ENCODE peak calls at places on chromosomes 2 and 18, in four cellular contexts. R is K562, H is IMR-90, O is endothelial cell of umbilical vein. I is an unnamed sample.

GRCh38 chr2:10457846-10458563 is 9.9 kb upstream of the ODC1 start:
- DNase-seq in R (no peak), H (peak; percentile 73), O (no peak), I (no peak)

GRCh38 chr2:26033270-26033768 is 565 bp upstream of the RAB10 start:
- DNase-seq in R (no peak), H (peak; percentile 71), O (peak; percentile 77), I (peak; percentile 69)

GRCh38 chr2:133158024-133158423 is 410.2 kb downstream of the NCKAP5 start:
- DNase-seq in R (no peak), H (no peak), O (no peak), I (no peak)

GRCh38 chr2:151162185-151162584 is 99.5 kb downstream of the RBM43 start:
- DNase-seq in R (no peak), H (peak; percentile 70), O (peak; percentile 28), I (no peak)

GRCh38 chr2:134391751-134392160 is 137.9 kb downstream of the MGAT5 start:
- DNase-seq in R (no peak), H (peak; percentile 36), O (no peak), I (peak; percentile 83)

GRCh38 chr2:18701981-18702380 is 112.6 kb upstream of the NT5C1B start:
- DNase-seq in R (no peak), H (peak; percentile 83), O (no peak), I (no peak)

GRCh38 chr2:232418466-232419244 is 12.0 kb downstream of the ALPG start:
- DNase-seq in R (peak; percentile 60), H (no peak), O (no peak), I (no peak)

GRCh38 chr2:199458806-199459285 is 1.1 kb upstream of the SATB2 start:
- DNase-seq in R (no peak), H (peak; percentile 35), O (peak; percentile 56), I (no peak)

GRCh38 chr2:105888625-105889024 is 143.9 kb downstream of the NCK2 start:
- DNase-seq in R (no peak), H (no peak), O (no peak), I (no peak)

GRCh38 chr2:71925268-71926097 is 222.2 kb downstream of the CYP26B1 start:
- DNase-seq in R (no peak), H (no peak), O (no peak), I (no peak)

GRCh38 chr18:27363918-27364317 is 178.8 kb upstream of the CHST9 start:
- DNase-seq in R (no peak), H (no peak), O (no peak), I (no peak)

GRCh38 chr18:78934551-78935225 is 44.9 kb upstream of the SALL3 start:
- DNase-seq in R (no peak), H (no peak), O (no peak), I (no peak)

GRCh38 chr2:224410946-224411561 is 9.1 kb upstream of the FAM124B start:
- DNase-seq in R (no peak), H (peak; percentile 19), O (no peak), I (no peak)

GRCh38 chr2:17300141-17300540 is 218.1 kb downstream of the RAD51AP2 start:
- DNase-seq in R (no peak), H (peak; percentile 80), O (no peak), I (peak; percentile 77)

GRCh38 chr2:8115966-8116365 is 565.9 kb upstream of the ID2 start:
- DNase-seq in R (no peak), H (peak; percentile 19), O (no peak), I (no peak)

GRCh38 chr18:78601349-78601748 is 378.3 kb upstream of the SALL3 start:
- DNase-seq in R (no peak), H (no peak), O (no peak), I (no peak)

GRCh38 chr2:185583058-185583816 is 155.4 kb upstream of the FSIP2 start:
- DNase-seq in R (no peak), H (peak; percentile 3), O (no peak), I (peak; percentile 67)

GRCh38 chr2:159409116-159409800 is 122.8 kb upstream of the WDSUB1 start:
- DNase-seq in R (no peak), H (no peak), O (no peak), I (no peak)

GRCh38 chr2:135985826-135986393 is 484 bp upstream of the DARS1 start:
- DNase-seq in R (no peak), H (no peak), O (no peak), I (no peak)

GRCh38 chr2:60353406-60353800 is 200.1 kb downstream of the BCL11A start:
- DNase-seq in R (no peak), H (no peak), O (no peak), I (no peak)

GRCh38 chr2:152825834-152826233 is 107.4 kb downstream of the ARL6IP6 start:
- DNase-seq in R (no peak), H (peak; percentile 24), O (no peak), I (no peak)

GRCh38 chr18:24488824-24489493 is 28.5 kb downstream of the HRH4 start:
- DNase-seq in R (peak; percentile 61), H (peak; percentile 41), O (peak; percentile 54), I (no peak)

GRCh38 chr18:70292628-70293027 is 3.8 kb downstream of the SOCS6 start:
- DNase-seq in R (no peak), H (no peak), O (no peak), I (no peak)

GRCh38 chr18:70291295-70291574 is 2.4 kb downstream of the SOCS6 start:
- DNase-seq in R (no peak), H (no peak), O (no peak), I (no peak)

GRCh38 chr18:70289351-70290330 is 796 bp downstream of the SOCS6 start:
- DNase-seq in R (peak; percentile 49), H (peak; percentile 31), O (peak; percentile 51), I (no peak)

GRCh38 chr18:70288851-70289328 is at the start of gene SOCS6:
- DNase-seq in R (peak; percentile 55), H (peak; percentile 66), O (peak; percentile 60), I (no peak)

GRCh38 chr18:70290482-70291294 is 1.8 kb downstream of the SOCS6 start:
- DNase-seq in R (no peak), H (no peak), O (no peak), I (no peak)
- H3K4me3 ChIP-seq in R (peak overlapping the region; percentile 58), H (peak overlapping the region; percentile 53), O (peak overlapping the region; percentile 79), I (peak overlapping the region; percentile 73)

GRCh38 chr2:85728342-85728741 is 25.4 kb upstream of the ATOH8 start:
- DNase-seq in R (no peak), H (no peak), O (no peak), I (no peak)

GRCh38 chr2:85727798-85728197 is 26.0 kb upstream of the ATOH8 start:
- DNase-seq in R (no peak), H (no peak), O (no peak), I (no peak)

GRCh38 chr2:85730686-85731085 is 23.1 kb upstream of the ATOH8 start:
- DNase-seq in R (no peak), H (no peak), O (no peak), I (no peak)

GRCh38 chr2:85729825-85730510 is 23.8 kb upstream of the ATOH8 start:
- DNase-seq in R (no peak), H (no peak), O (no peak), I (no peak)

DNA sequence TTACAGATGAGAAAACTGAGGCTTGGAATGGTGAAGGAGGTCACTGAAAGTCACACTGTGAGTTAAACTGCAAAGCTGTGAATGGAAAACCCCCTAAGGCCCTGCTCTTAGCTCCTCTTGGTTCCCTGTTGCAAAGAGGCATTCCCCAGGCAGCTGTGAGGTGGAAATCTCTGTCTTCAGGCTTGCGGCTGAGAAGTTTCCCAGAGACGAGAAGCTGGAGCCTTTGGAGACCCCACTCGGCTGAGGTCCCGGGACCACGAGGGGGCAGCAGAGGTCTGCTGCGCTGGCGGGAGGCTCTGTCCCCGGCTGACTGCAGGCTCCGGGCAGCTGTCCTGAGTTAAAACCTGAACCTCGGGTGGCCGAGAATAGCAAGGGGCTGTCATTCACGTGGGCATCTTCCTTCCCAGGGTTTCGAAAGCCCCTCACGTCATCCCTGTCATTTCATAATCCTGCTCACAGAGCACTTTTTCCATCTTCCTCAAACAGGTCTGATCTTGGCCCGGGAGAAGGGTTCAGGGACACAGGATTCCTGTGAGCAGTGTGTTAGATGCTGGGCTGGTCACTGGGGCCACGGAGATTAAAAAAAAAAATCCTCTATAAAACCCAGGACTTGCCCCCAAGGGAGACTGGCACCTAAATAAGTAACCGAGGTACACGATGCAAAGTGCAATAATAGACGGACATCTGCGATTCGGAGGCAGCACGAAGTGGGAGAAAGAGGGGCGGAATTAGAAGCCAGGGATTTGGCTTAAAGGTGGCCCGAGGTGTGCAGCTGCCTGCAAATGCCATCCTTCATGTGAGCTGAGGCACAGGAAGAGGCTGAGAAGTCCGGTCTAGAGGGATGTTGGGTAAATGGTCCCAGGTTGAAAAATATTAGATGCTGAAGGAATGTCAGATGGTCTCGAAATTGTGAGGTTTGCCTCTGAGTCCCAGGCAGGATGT is 24.6 kb upstream of the ATOH8 start:
- DNase-seq in R (peak; percentile 86), H (peak; percentile 72), O (peak; percentile 76), I (no peak)
- H3K4me2 ChIP-seq in R (no peak overlapping the region), H (no peak overlapping the region), O (no peak overlapping the region), I (no peak overlapping the region)

GRCh38 chr2:75431276-75431675 is 129.5 kb downstream of the EVA1A start:
- DNase-seq in R (no peak), H (no peak), O (no peak), I (no peak)

GRCh38 chr2:75424936-75425619 is 135.7 kb downstream of the EVA1A start:
- DNase-seq in R (no peak), H (peak; percentile 18), O (no peak), I (no peak)

GRCh38 chr2:75428627-75429026 is 132.1 kb downstream of the EVA1A start:
- DNase-seq in R (no peak), H (no peak), O (no peak), I (no peak)

GRCh38 chr2:75429036-75429435 is 131.7 kb downstream of the EVA1A start:
- DNase-seq in R (no peak), H (no peak), O (no peak), I (no peak)

DNA sequence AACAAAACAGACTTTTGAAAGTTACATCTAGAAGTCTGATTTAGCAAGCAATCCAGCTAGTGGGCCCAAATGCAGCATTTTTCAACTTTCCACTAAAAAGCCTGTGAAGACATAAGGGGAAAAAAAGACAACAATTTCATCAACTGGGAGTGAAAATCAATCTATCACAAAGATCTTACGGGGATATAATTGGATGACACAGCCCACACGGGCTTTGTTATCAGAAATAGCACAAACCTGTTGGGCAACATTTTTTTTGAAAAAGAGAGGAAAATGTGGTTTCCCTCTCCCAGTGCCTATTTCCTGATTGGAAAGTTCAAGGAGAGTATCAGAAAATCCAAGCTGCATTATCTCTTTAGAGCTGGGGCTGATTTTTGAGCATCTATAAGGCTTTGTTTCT is 132.7 kb downstream of the EVA1A start:
- DNase-seq in R (no peak), H (no peak), O (no peak), I (no peak)
- H3K9me1 ChIP-seq in R (no peaks in the 10 kb centered on the region), H (no peaks in the 10 kb centered on the region), O (no peaks in the 10 kb centered on the region), I (no peaks in the 10 kb centered on the region)

GRCh38 chr2:46963961-46964673 is 48.5 kb upstream of the MCFD2 start:
- DNase-seq in R (no peak), H (no peak), O (no peak), I (no peak)

GRCh38 chr2:46960618-46961017 is 45.0 kb upstream of the MCFD2 start:
- DNase-seq in R (no peak), H (no peak), O (no peak), I (no peak)

GRCh38 chr2:46964835-46965560 is 49.4 kb upstream of the MCFD2 start:
- DNase-seq in R (no peak), H (no peak), O (peak; percentile 59), I (no peak)

GRCh38 chr2:46963210-46963609 is 47.6 kb upstream of the MCFD2 start:
- DNase-seq in R (no peak), H (no peak), O (no peak), I (no peak)

DNA sequence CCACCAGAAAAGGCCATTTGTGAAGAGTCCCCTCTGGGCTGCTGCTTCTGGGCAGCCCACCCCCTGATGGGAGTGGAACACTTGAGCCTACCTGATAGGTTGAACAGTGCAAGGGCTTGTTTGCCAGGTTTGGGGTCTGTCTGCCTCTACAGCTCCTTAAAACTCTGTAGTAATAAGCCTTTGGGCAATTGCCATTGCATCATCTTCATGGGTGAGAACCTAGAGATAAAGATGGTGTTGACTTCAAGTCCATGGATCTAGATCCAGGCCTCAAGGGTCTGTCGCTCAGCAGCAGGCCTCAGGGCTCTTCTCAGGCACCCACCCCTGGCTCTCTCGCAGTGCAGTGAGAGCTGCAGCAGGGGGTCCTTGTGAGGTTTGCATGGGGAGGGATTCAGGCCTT is 47.1 kb upstream of the MCFD2 start:
- DNase-seq in R (no peak), H (no peak), O (no peak), I (no peak)
- H3K4me3 ChIP-seq in R (no peak overlapping the region), H (no peak overlapping the region), O (no peak overlapping the region), I (no peak overlapping the region)

I was measured in keratinocyte.